ENCODE peak calls at places on chromosomes 2 and 18, in nine cellular contexts. One of them, this sample, is unnamed.

GRCh38 chr2:76193098-76193497 is 482.4 kb upstream of the GCFC2 start:
- DNase-seq in HS-27A: no peak
- DNase-seq in HS-5: no peak
- DNase-seq in activated B cell treated with CpG ODN at 0.5 μM for 24 hours: no peak
- DNase-seq in iPS DF 6.9: no peak
- DNase-seq in GM04504: no peak
- DNase-seq in stimulated activated CD4-positive, alpha-beta T cell treated with anti-CD3 and anti-CD28 coated beads, Interleukin-1b, Interleukin-23, amount 100 ng/mL, for 24 hours: no peak
- DNase-seq in CD14-positive monocyte: no peak
- DNase-seq in GF-D8: no peak
- DNase-seq in this sample: no peak

GRCh38 chr2:26175716-26176615 is 3.1 kb downstream of the GAREM2 start:
- DNase-seq in iPS DF 6.9: no peak
- DNase-seq in CD14-positive monocyte: no peak
- DNase-seq in stimulated activated CD4-positive, alpha-beta T cell treated with anti-CD3 and anti-CD28 coated beads, Interleukin-1b, Interleukin-23, amount 100 ng/mL, for 24 hours: no peak
- DNase-seq in GF-D8: no peak
- DNase-seq in GM04504: no peak
- DNase-seq in HS-5: no peak
- DNase-seq in HS-27A: no peak
- DNase-seq in activated B cell treated with CpG ODN at 0.5 μM for 24 hours: no peak
- DNase-seq in this sample: no peak

GRCh38 chr2:213199871-213200270 is 48.5 kb upstream of the IKZF2 start:
- DNase-seq in GF-D8: no peak
- DNase-seq in HS-5: no peak
- DNase-seq in activated B cell treated with CpG ODN at 0.5 μM for 24 hours: no peak
- DNase-seq in stimulated activated CD4-positive, alpha-beta T cell treated with anti-CD3 and anti-CD28 coated beads, Interleukin-1b, Interleukin-23, amount 100 ng/mL, for 24 hours: no peak
- DNase-seq in CD14-positive monocyte: no peak
- DNase-seq in GM04504: no peak
- DNase-seq in iPS DF 6.9: no peak
- DNase-seq in HS-27A: no peak
- DNase-seq in this sample: no peak

GRCh38 chr18:35344736-35345459 is 678 bp upstream of the ZNF24 start:
- DNase-seq in stimulated activated CD4-positive, alpha-beta T cell treated with anti-CD3 and anti-CD28 coated beads, Interleukin-1b, Interleukin-23, amount 100 ng/mL, for 24 hours: no peak
- DNase-seq in GF-D8: no peak
- DNase-seq in activated B cell treated with CpG ODN at 0.5 μM for 24 hours: no peak
- DNase-seq in CD14-positive monocyte: no peak
- DNase-seq in GM04504: no peak
- DNase-seq in iPS DF 6.9: no peak
- DNase-seq in HS-27A: no peak
- DNase-seq in HS-5: no peak
- DNase-seq in this sample: no peak

GRCh38 chr2:174059178-174059874 is 94.2 kb upstream of the SP3 start:
- DNase-seq in CD14-positive monocyte: peak
- DNase-seq in activated B cell treated with CpG ODN at 0.5 μM for 24 hours: no peak
- DNase-seq in GF-D8: peak
- DNase-seq in GM04504: peak
- DNase-seq in iPS DF 6.9: no peak
- DNase-seq in HS-27A: no peak
- DNase-seq in stimulated activated CD4-positive, alpha-beta T cell treated with anti-CD3 and anti-CD28 coated beads, Interleukin-1b, Interleukin-23, amount 100 ng/mL, for 24 hours: no peak
- DNase-seq in HS-5: no peak
- DNase-seq in this sample: no peak

GRCh38 chr2:64329848-64330247 is 124.1 kb upstream of the LGALSL start:
- DNase-seq in activated B cell treated with CpG ODN at 0.5 μM for 24 hours: no peak
- DNase-seq in HS-5: no peak
- DNase-seq in stimulated activated CD4-positive, alpha-beta T cell treated with anti-CD3 and anti-CD28 coated beads, Interleukin-1b, Interleukin-23, amount 100 ng/mL, for 24 hours: no peak
- DNase-seq in iPS DF 6.9: no peak
- DNase-seq in GF-D8: no peak
- DNase-seq in CD14-positive monocyte: no peak
- DNase-seq in HS-27A: no peak
- DNase-seq in GM04504: no peak
- DNase-seq in this sample: no peak

GRCh38 chr2:133326651-133327397 is 241.4 kb downstream of the NCKAP5 start:
- DNase-seq in iPS DF 6.9: no peak
- DNase-seq in GM04504: no peak
- DNase-seq in GF-D8: no peak
- DNase-seq in CD14-positive monocyte: no peak
- DNase-seq in activated B cell treated with CpG ODN at 0.5 μM for 24 hours: no peak
- DNase-seq in HS-27A: peak
- DNase-seq in stimulated activated CD4-positive, alpha-beta T cell treated with anti-CD3 and anti-CD28 coated beads, Interleukin-1b, Interleukin-23, amount 100 ng/mL, for 24 hours: no peak
- DNase-seq in HS-5: no peak
- DNase-seq in this sample: no peak

GRCh38 chr2:156518160-156518559 is 82.0 kb downstream of the GPD2 start:
- DNase-seq in activated B cell treated with CpG ODN at 0.5 μM for 24 hours: no peak
- DNase-seq in GM04504: no peak
- DNase-seq in GF-D8: no peak
- DNase-seq in HS-5: no peak
- DNase-seq in HS-27A: no peak
- DNase-seq in CD14-positive monocyte: no peak
- DNase-seq in iPS DF 6.9: no peak
- DNase-seq in stimulated activated CD4-positive, alpha-beta T cell treated with anti-CD3 and anti-CD28 coated beads, Interleukin-1b, Interleukin-23, amount 100 ng/mL, for 24 hours: no peak
- DNase-seq in this sample: no peak

GRCh38 chr2:68157002-68157401 is 686 bp upstream of the PNO1 start:
- DNase-seq in GM04504: peak
- DNase-seq in HS-27A: no peak
- DNase-seq in HS-5: no peak
- DNase-seq in iPS DF 6.9: no peak
- DNase-seq in CD14-positive monocyte: no peak
- DNase-seq in GF-D8: no peak
- DNase-seq in activated B cell treated with CpG ODN at 0.5 μM for 24 hours: no peak
- DNase-seq in stimulated activated CD4-positive, alpha-beta T cell treated with anti-CD3 and anti-CD28 coated beads, Interleukin-1b, Interleukin-23, amount 100 ng/mL, for 24 hours: no peak
- DNase-seq in this sample: no peak

GRCh38 chr2:162333968-162334367 is 10.0 kb upstream of the GCA start:
- DNase-seq in GF-D8: no peak
- DNase-seq in iPS DF 6.9: no peak
- DNase-seq in HS-5: no peak
- DNase-seq in activated B cell treated with CpG ODN at 0.5 μM for 24 hours: no peak
- DNase-seq in HS-27A: no peak
- DNase-seq in stimulated activated CD4-positive, alpha-beta T cell treated with anti-CD3 and anti-CD28 coated beads, Interleukin-1b, Interleukin-23, amount 100 ng/mL, for 24 hours: no peak
- DNase-seq in CD14-positive monocyte: no peak
- DNase-seq in GM04504: no peak
- DNase-seq in this sample: no peak

GRCh38 chr2:121090088-121090715 is 194.8 kb downstream of the TFCP2L1 start:
- DNase-seq in HS-27A: no peak
- DNase-seq in GF-D8: no peak
- DNase-seq in iPS DF 6.9: no peak
- DNase-seq in stimulated activated CD4-positive, alpha-beta T cell treated with anti-CD3 and anti-CD28 coated beads, Interleukin-1b, Interleukin-23, amount 100 ng/mL, for 24 hours: no peak
- DNase-seq in GM04504: no peak
- DNase-seq in HS-5: no peak
- DNase-seq in CD14-positive monocyte: peak
- DNase-seq in activated B cell treated with CpG ODN at 0.5 μM for 24 hours: no peak
- DNase-seq in this sample: no peak

GRCh38 chr2:60476206-60476946 is 77.1 kb downstream of the BCL11A start:
- DNase-seq in activated B cell treated with CpG ODN at 0.5 μM for 24 hours: no peak
- DNase-seq in GF-D8: no peak
- DNase-seq in HS-5: no peak
- DNase-seq in iPS DF 6.9: no peak
- DNase-seq in HS-27A: no peak
- DNase-seq in GM04504: no peak
- DNase-seq in CD14-positive monocyte: no peak
- DNase-seq in stimulated activated CD4-positive, alpha-beta T cell treated with anti-CD3 and anti-CD28 coated beads, Interleukin-1b, Interleukin-23, amount 100 ng/mL, for 24 hours: no peak
- DNase-seq in this sample: no peak

GRCh38 chr2:197838036-197838435 is 33.6 kb downstream of the PLCL1 start:
- DNase-seq in HS-27A: no peak
- DNase-seq in GM04504: peak
- DNase-seq in activated B cell treated with CpG ODN at 0.5 μM for 24 hours: no peak
- DNase-seq in HS-5: no peak
- DNase-seq in CD14-positive monocyte: no peak
- DNase-seq in GF-D8: no peak
- DNase-seq in stimulated activated CD4-positive, alpha-beta T cell treated with anti-CD3 and anti-CD28 coated beads, Interleukin-1b, Interleukin-23, amount 100 ng/mL, for 24 hours: no peak
- DNase-seq in iPS DF 6.9: no peak
- DNase-seq in this sample: no peak

GRCh38 chr2:176612736-176613135 is 343.5 kb downstream of the MTX2 start:
- DNase-seq in iPS DF 6.9: no peak
- DNase-seq in GM04504: no peak
- DNase-seq in CD14-positive monocyte: no peak
- DNase-seq in stimulated activated CD4-positive, alpha-beta T cell treated with anti-CD3 and anti-CD28 coated beads, Interleukin-1b, Interleukin-23, amount 100 ng/mL, for 24 hours: no peak
- DNase-seq in HS-27A: no peak
- DNase-seq in HS-5: peak
- DNase-seq in GF-D8: no peak
- DNase-seq in activated B cell treated with CpG ODN at 0.5 μM for 24 hours: no peak
- DNase-seq in this sample: no peak

GRCh38 chr2:43018179-43019024 is 208.0 kb downstream of the ZFP36L2 start:
- DNase-seq in iPS DF 6.9: no peak
- DNase-seq in GF-D8: peak
- DNase-seq in stimulated activated CD4-positive, alpha-beta T cell treated with anti-CD3 and anti-CD28 coated beads, Interleukin-1b, Interleukin-23, amount 100 ng/mL, for 24 hours: no peak
- DNase-seq in CD14-positive monocyte: peak
- DNase-seq in HS-27A: no peak
- DNase-seq in activated B cell treated with CpG ODN at 0.5 μM for 24 hours: no peak
- DNase-seq in GM04504: peak
- DNase-seq in HS-5: no peak
- DNase-seq in this sample: no peak

GRCh38 chr18:12882416-12882815 is 1.6 kb downstream of the PTPN2 start:
- DNase-seq in HS-5: no peak
- DNase-seq in GF-D8: no peak
- DNase-seq in GM04504: no peak
- DNase-seq in activated B cell treated with CpG ODN at 0.5 μM for 24 hours: no peak
- DNase-seq in HS-27A: no peak
- DNase-seq in CD14-positive monocyte: no peak
- DNase-seq in stimulated activated CD4-positive, alpha-beta T cell treated with anti-CD3 and anti-CD28 coated beads, Interleukin-1b, Interleukin-23, amount 100 ng/mL, for 24 hours: no peak
- DNase-seq in iPS DF 6.9: no peak
- DNase-seq in this sample: no peak

GRCh38 chr18:8503287-8503686 is 106.0 kb upstream of the RAB12 start:
- DNase-seq in GM04504: no peak
- DNase-seq in GF-D8: no peak
- DNase-seq in activated B cell treated with CpG ODN at 0.5 μM for 24 hours: no peak
- DNase-seq in iPS DF 6.9: no peak
- DNase-seq in CD14-positive monocyte: no peak
- DNase-seq in HS-27A: no peak
- DNase-seq in stimulated activated CD4-positive, alpha-beta T cell treated with anti-CD3 and anti-CD28 coated beads, Interleukin-1b, Interleukin-23, amount 100 ng/mL, for 24 hours: no peak
- DNase-seq in HS-5: no peak
- DNase-seq in this sample: no peak

GRCh38 chr2:174600349-174600748 is 2.7 kb upstream of the WIPF1 start:
- DNase-seq in HS-5: no peak
- DNase-seq in iPS DF 6.9: no peak
- DNase-seq in stimulated activated CD4-positive, alpha-beta T cell treated with anti-CD3 and anti-CD28 coated beads, Interleukin-1b, Interleukin-23, amount 100 ng/mL, for 24 hours: no peak
- DNase-seq in activated B cell treated with CpG ODN at 0.5 μM for 24 hours: no peak
- DNase-seq in GF-D8: no peak
- DNase-seq in CD14-positive monocyte: peak
- DNase-seq in GM04504: no peak
- DNase-seq in HS-27A: no peak
- DNase-seq in this sample: no peak

GRCh38 chr2:236960516-236960915 is 125.2 kb upstream of the COPS8 start:
- DNase-seq in GM04504: no peak
- DNase-seq in CD14-positive monocyte: no peak
- DNase-seq in stimulated activated CD4-positive, alpha-beta T cell treated with anti-CD3 and anti-CD28 coated beads, Interleukin-1b, Interleukin-23, amount 100 ng/mL, for 24 hours: no peak
- DNase-seq in iPS DF 6.9: no peak
- DNase-seq in HS-5: no peak
- DNase-seq in HS-27A: no peak
- DNase-seq in GF-D8: no peak
- DNase-seq in activated B cell treated with CpG ODN at 0.5 μM for 24 hours: no peak
- DNase-seq in this sample: no peak

GRCh38 chr2:111708478-111708877 is 175.5 kb downstream of the ANAPC1 start:
- DNase-seq in iPS DF 6.9: no peak
- DNase-seq in GF-D8: no peak
- DNase-seq in stimulated activated CD4-positive, alpha-beta T cell treated with anti-CD3 and anti-CD28 coated beads, Interleukin-1b, Interleukin-23, amount 100 ng/mL, for 24 hours: no peak
- DNase-seq in CD14-positive monocyte: no peak
- DNase-seq in activated B cell treated with CpG ODN at 0.5 μM for 24 hours: no peak
- DNase-seq in GM04504: no peak
- DNase-seq in HS-5: no peak
- DNase-seq in HS-27A: no peak
- DNase-seq in this sample: no peak

GRCh38 chr2:102276549-102277201 is 34.7 kb upstream of the IL1RL1 start:
- DNase-seq in stimulated activated CD4-positive, alpha-beta T cell treated with anti-CD3 and anti-CD28 coated beads, Interleukin-1b, Interleukin-23, amount 100 ng/mL, for 24 hours: no peak
- DNase-seq in HS-27A: no peak
- DNase-seq in HS-5: no peak
- DNase-seq in iPS DF 6.9: no peak
- DNase-seq in GM04504: no peak
- DNase-seq in CD14-positive monocyte: no peak
- DNase-seq in GF-D8: no peak
- DNase-seq in activated B cell treated with CpG ODN at 0.5 μM for 24 hours: no peak
- DNase-seq in this sample: no peak

GRCh38 chr2:88281302-88282217 is 111.4 kb downstream of the THNSL2 start:
- DNase-seq in GM04504: no peak
- DNase-seq in activated B cell treated with CpG ODN at 0.5 μM for 24 hours: no peak
- DNase-seq in GF-D8: no peak
- DNase-seq in stimulated activated CD4-positive, alpha-beta T cell treated with anti-CD3 and anti-CD28 coated beads, Interleukin-1b, Interleukin-23, amount 100 ng/mL, for 24 hours: no peak
- DNase-seq in HS-5: no peak
- DNase-seq in HS-27A: no peak
- DNase-seq in iPS DF 6.9: no peak
- DNase-seq in CD14-positive monocyte: no peak
- DNase-seq in this sample: no peak

GRCh38 chr2:121625953-121626352 is 23.3 kb downstream of the CLASP1 start:
- DNase-seq in CD14-positive monocyte: no peak
- DNase-seq in activated B cell treated with CpG ODN at 0.5 μM for 24 hours: no peak
- DNase-seq in iPS DF 6.9: no peak
- DNase-seq in GF-D8: no peak
- DNase-seq in HS-27A: no peak
- DNase-seq in HS-5: no peak
- DNase-seq in stimulated activated CD4-positive, alpha-beta T cell treated with anti-CD3 and anti-CD28 coated beads, Interleukin-1b, Interleukin-23, amount 100 ng/mL, for 24 hours: no peak
- DNase-seq in GM04504: no peak
- DNase-seq in this sample: no peak

GRCh38 chr2:84888401-84889276 is 7.8 kb upstream of the TRABD2A start:
- DNase-seq in GF-D8: peak
- DNase-seq in GM04504: no peak
- DNase-seq in stimulated activated CD4-positive, alpha-beta T cell treated with anti-CD3 and anti-CD28 coated beads, Interleukin-1b, Interleukin-23, amount 100 ng/mL, for 24 hours: no peak
- DNase-seq in HS-27A: peak
- DNase-seq in CD14-positive monocyte: peak
- DNase-seq in iPS DF 6.9: no peak
- DNase-seq in HS-5: no peak
- DNase-seq in activated B cell treated with CpG ODN at 0.5 μM for 24 hours: peak
- DNase-seq in this sample: no peak

GRCh38 chr2:53210538-53210937 is 557.1 kb upstream of the CHAC2 start:
- DNase-seq in activated B cell treated with CpG ODN at 0.5 μM for 24 hours: no peak
- DNase-seq in HS-5: no peak
- DNase-seq in GF-D8: no peak
- DNase-seq in iPS DF 6.9: no peak
- DNase-seq in GM04504: no peak
- DNase-seq in stimulated activated CD4-positive, alpha-beta T cell treated with anti-CD3 and anti-CD28 coated beads, Interleukin-1b, Interleukin-23, amount 100 ng/mL, for 24 hours: no peak
- DNase-seq in HS-27A: no peak
- DNase-seq in CD14-positive monocyte: no peak
- DNase-seq in this sample: no peak

GRCh38 chr2:111091811-111092211 is 28.9 kb upstream of the BCL2L11 start:
- DNase-seq in activated B cell treated with CpG ODN at 0.5 μM for 24 hours: no peak
- DNase-seq in iPS DF 6.9: no peak
- DNase-seq in CD14-positive monocyte: no peak
- DNase-seq in HS-27A: no peak
- DNase-seq in GF-D8: no peak
- DNase-seq in stimulated activated CD4-positive, alpha-beta T cell treated with anti-CD3 and anti-CD28 coated beads, Interleukin-1b, Interleukin-23, amount 100 ng/mL, for 24 hours: no peak
- DNase-seq in HS-5: no peak
- DNase-seq in GM04504: no peak
- DNase-seq in this sample: no peak

GRCh38 chr2:26492749-26493515 is 15.0 kb upstream of the OTOF start:
- DNase-seq in GF-D8: peak
- DNase-seq in HS-5: no peak
- DNase-seq in HS-27A: no peak
- DNase-seq in stimulated activated CD4-positive, alpha-beta T cell treated with anti-CD3 and anti-CD28 coated beads, Interleukin-1b, Interleukin-23, amount 100 ng/mL, for 24 hours: no peak
- DNase-seq in activated B cell treated with CpG ODN at 0.5 μM for 24 hours: no peak
- DNase-seq in GM04504: no peak
- DNase-seq in CD14-positive monocyte: no peak
- DNase-seq in iPS DF 6.9: no peak
- DNase-seq in this sample: no peak

GRCh38 chr2:1037066-1037465 is 86.4 kb downstream of the SNTG2 start:
- DNase-seq in GM04504: no peak
- DNase-seq in HS-5: no peak
- DNase-seq in iPS DF 6.9: no peak
- DNase-seq in CD14-positive monocyte: no peak
- DNase-seq in HS-27A: no peak
- DNase-seq in activated B cell treated with CpG ODN at 0.5 μM for 24 hours: no peak
- DNase-seq in GF-D8: no peak
- DNase-seq in stimulated activated CD4-positive, alpha-beta T cell treated with anti-CD3 and anti-CD28 coated beads, Interleukin-1b, Interleukin-23, amount 100 ng/mL, for 24 hours: no peak
- DNase-seq in this sample: no peak

GRCh38 chr2:160674076-160674630 is 180.5 kb upstream of the RBMS1 start:
- DNase-seq in HS-27A: no peak
- DNase-seq in stimulated activated CD4-positive, alpha-beta T cell treated with anti-CD3 and anti-CD28 coated beads, Interleukin-1b, Interleukin-23, amount 100 ng/mL, for 24 hours: no peak
- DNase-seq in GM04504: no peak
- DNase-seq in GF-D8: no peak
- DNase-seq in activated B cell treated with CpG ODN at 0.5 μM for 24 hours: no peak
- DNase-seq in CD14-positive monocyte: no peak
- DNase-seq in HS-5: no peak
- DNase-seq in iPS DF 6.9: no peak
- DNase-seq in this sample: no peak

GRCh38 chr2:173354601-173355131 is at the start of gene CDCA7:
- DNase-seq in GM04504: no peak
- DNase-seq in HS-27A: peak
- DNase-seq in GF-D8: peak
- DNase-seq in CD14-positive monocyte: peak
- DNase-seq in iPS DF 6.9: no peak
- DNase-seq in stimulated activated CD4-positive, alpha-beta T cell treated with anti-CD3 and anti-CD28 coated beads, Interleukin-1b, Interleukin-23, amount 100 ng/mL, for 24 hours: peak
- DNase-seq in activated B cell treated with CpG ODN at 0.5 μM for 24 hours: peak
- DNase-seq in HS-5: peak
- DNase-seq in this sample: peak

GRCh38 chr2:207276248-207276647 is 110.5 kb upstream of the KLF7 start:
- DNase-seq in activated B cell treated with CpG ODN at 0.5 μM for 24 hours: no peak
- DNase-seq in GM04504: no peak
- DNase-seq in GF-D8: no peak
- DNase-seq in HS-27A: no peak
- DNase-seq in iPS DF 6.9: no peak
- DNase-seq in stimulated activated CD4-positive, alpha-beta T cell treated with anti-CD3 and anti-CD28 coated beads, Interleukin-1b, Interleukin-23, amount 100 ng/mL, for 24 hours: no peak
- DNase-seq in HS-5: no peak
- DNase-seq in CD14-positive monocyte: no peak
- DNase-seq in this sample: no peak